ENCODE peak calls at places on chromosomes 2 and 18, in six cellular contexts. One of them, this sample, is unnamed. For H3K4me1, the result is how much of the 10 kb centered on the place peaks cover.

GRCh38 chr2:3223080-3223923 is 154.3 kb downstream of the EIPR1 start:
- DNase-seq in mesendoderm: no peak
- DNase-seq in neuronal stem cell: no peak
- DNase-seq in trophoblast cell: no peak
- DNase-seq in mesenchymal stem cell: no peak
- DNase-seq in IMR-90: peak
- DNase-seq in this sample: no peak

GRCh38 chr18:25364732-25365131 is 12.8 kb upstream of the ZNF521 start:
- DNase-seq in neuronal stem cell: no peak
- DNase-seq in IMR-90: no peak
- DNase-seq in trophoblast cell: no peak
- DNase-seq in mesendoderm: no peak
- DNase-seq in mesenchymal stem cell: no peak
- DNase-seq in this sample: no peak

GRCh38 chr2:226080323-226080722 is 680.8 kb downstream of the NYAP2 start:
- DNase-seq in mesenchymal stem cell: peak
- DNase-seq in trophoblast cell: no peak
- DNase-seq in neuronal stem cell: no peak
- DNase-seq in IMR-90: peak
- DNase-seq in mesendoderm: no peak
- DNase-seq in this sample: no peak

GRCh38 chr18:76426738-76427305 is 68.2 kb downstream of the ZNF516 start:
- DNase-seq in IMR-90: no peak
- DNase-seq in mesendoderm: peak
- DNase-seq in neuronal stem cell: peak
- DNase-seq in trophoblast cell: no peak
- DNase-seq in mesenchymal stem cell: peak
- DNase-seq in this sample: peak

GRCh38 chr2:135709992-135710391 is 31.7 kb upstream of the UBXN4 start:
- DNase-seq in neuronal stem cell: peak
- DNase-seq in mesendoderm: peak
- DNase-seq in trophoblast cell: peak
- DNase-seq in mesenchymal stem cell: peak
- DNase-seq in IMR-90: peak
- DNase-seq in this sample: no peak

GRCh38 chr2:218368621-218369153 is 12.0 kb downstream of the CATIP start:
- DNase-seq in mesenchymal stem cell: peak
- DNase-seq in neuronal stem cell: no peak
- DNase-seq in trophoblast cell: peak
- DNase-seq in mesendoderm: peak
- DNase-seq in IMR-90: no peak
- DNase-seq in this sample: peak

GRCh38 chr18:50163505-50163904 is 31.4 kb downstream of the MYO5B start:
- DNase-seq in IMR-90: no peak
- DNase-seq in trophoblast cell: no peak
- DNase-seq in mesenchymal stem cell: no peak
- DNase-seq in mesendoderm: no peak
- DNase-seq in neuronal stem cell: no peak
- DNase-seq in this sample: no peak

GRCh38 chr2:204129591-204130270 is 193.2 kb downstream of the ICOS start:
- DNase-seq in neuronal stem cell: no peak
- DNase-seq in mesenchymal stem cell: no peak
- DNase-seq in IMR-90: no peak
- DNase-seq in trophoblast cell: no peak
- DNase-seq in mesendoderm: no peak
- DNase-seq in this sample: no peak

GRCh38 chr18:51196811-51197660 is 445 bp downstream of the MEX3C start:
- DNase-seq in IMR-90: peak
- DNase-seq in mesenchymal stem cell: peak
- DNase-seq in mesendoderm: peak
- DNase-seq in trophoblast cell: peak
- DNase-seq in neuronal stem cell: peak
- DNase-seq in this sample: peak

GRCh38 chr2:221758076-221758475 is 186.0 kb upstream of the EPHA4 start:
- DNase-seq in IMR-90: no peak
- DNase-seq in mesenchymal stem cell: no peak
- DNase-seq in neuronal stem cell: no peak
- DNase-seq in trophoblast cell: no peak
- DNase-seq in mesendoderm: no peak
- DNase-seq in this sample: no peak

GRCh38 chr2:28471214-28471613 is 24.6 kb upstream of the PLB1 start:
- DNase-seq in IMR-90: no peak
- DNase-seq in neuronal stem cell: no peak
- DNase-seq in mesenchymal stem cell: no peak
- DNase-seq in mesendoderm: peak
- DNase-seq in trophoblast cell: no peak
- DNase-seq in this sample: peak

GRCh38 chr2:222451270-222451674 is 26.9 kb downstream of the SGPP2 start:
- DNase-seq in IMR-90: no peak
- DNase-seq in mesendoderm: no peak
- DNase-seq in trophoblast cell: no peak
- DNase-seq in mesenchymal stem cell: peak
- DNase-seq in neuronal stem cell: no peak
- DNase-seq in this sample: no peak

GRCh38 chr2:74267068-74267467 is 68.7 kb downstream of the MTHFD2 start:
- DNase-seq in mesendoderm: peak
- DNase-seq in IMR-90: no peak
- DNase-seq in neuronal stem cell: no peak
- DNase-seq in mesenchymal stem cell: no peak
- DNase-seq in trophoblast cell: no peak
- DNase-seq in this sample: peak

GRCh38 chr2:49005261-49005660 is 149.1 kb downstream of the FSHR start:
- DNase-seq in mesendoderm: no peak
- DNase-seq in trophoblast cell: no peak
- DNase-seq in mesenchymal stem cell: no peak
- DNase-seq in neuronal stem cell: no peak
- DNase-seq in IMR-90: no peak
- DNase-seq in this sample: no peak

GRCh38 chr2:71503827-71504226 is 50.5 kb downstream of the DYSF start:
- DNase-seq in trophoblast cell: no peak
- DNase-seq in neuronal stem cell: no peak
- DNase-seq in mesendoderm: no peak
- DNase-seq in IMR-90: no peak
- DNase-seq in mesenchymal stem cell: no peak
- DNase-seq in this sample: no peak

GRCh38 chr2:219495531-219496122 is 3.1 kb upstream of the GMPPA start:
- DNase-seq in neuronal stem cell: peak
- DNase-seq in mesenchymal stem cell: peak
- DNase-seq in trophoblast cell: peak
- DNase-seq in mesendoderm: peak
- DNase-seq in IMR-90: peak
- DNase-seq in this sample: peak

GRCh38 chr2:75716406-75716805 is 5.7 kb upstream of the GCFC2 start:
- DNase-seq in trophoblast cell: no peak
- DNase-seq in mesenchymal stem cell: no peak
- DNase-seq in neuronal stem cell: no peak
- DNase-seq in IMR-90: no peak
- DNase-seq in mesendoderm: no peak
- DNase-seq in this sample: no peak

GRCh38 chr2:8551622-8552074 is 130.2 kb upstream of the ID2 start:
- DNase-seq in mesenchymal stem cell: no peak
- DNase-seq in trophoblast cell: no peak
- DNase-seq in mesendoderm: no peak
- DNase-seq in neuronal stem cell: no peak
- DNase-seq in IMR-90: no peak
- DNase-seq in this sample: peak

GRCh38 chr2:42342061-42342794 is 18.8 kb downstream of the COX7A2L start:
- DNase-seq in neuronal stem cell: no peak
- DNase-seq in mesendoderm: peak
- DNase-seq in IMR-90: peak
- DNase-seq in mesenchymal stem cell: peak
- DNase-seq in trophoblast cell: peak
- DNase-seq in this sample: peak

GRCh38 chr2:2561346-2562095 is 230.4 kb upstream of the MYT1L start:
- DNase-seq in mesenchymal stem cell: no peak
- DNase-seq in trophoblast cell: no peak
- DNase-seq in IMR-90: no peak
- DNase-seq in mesendoderm: no peak
- DNase-seq in neuronal stem cell: no peak
- DNase-seq in this sample: no peak

GRCh38 chr18:58975296-58975695 is 110.6 kb downstream of the ZNF532 start:
- DNase-seq in trophoblast cell: no peak
- DNase-seq in IMR-90: no peak
- DNase-seq in neuronal stem cell: no peak
- DNase-seq in mesendoderm: no peak
- DNase-seq in mesenchymal stem cell: no peak
- DNase-seq in this sample: no peak

GRCh38 chr2:1687254-1687653 is 57.1 kb downstream of the PXDN start:
- DNase-seq in trophoblast cell: peak
- DNase-seq in mesendoderm: no peak
- DNase-seq in IMR-90: no peak
- DNase-seq in mesenchymal stem cell: no peak
- DNase-seq in neuronal stem cell: no peak
- DNase-seq in this sample: no peak

GRCh38 chr2:121356058-121356640 is 71.1 kb upstream of the TFCP2L1 start:
- DNase-seq in trophoblast cell: peak
- DNase-seq in mesenchymal stem cell: peak
- DNase-seq in IMR-90: peak
- DNase-seq in neuronal stem cell: peak
- DNase-seq in mesendoderm: peak
- DNase-seq in this sample: peak

GRCh38 chr18:79614211-79615028 is 65.2 kb upstream of the CTDP1 start:
- DNase-seq in mesenchymal stem cell: no peak
- DNase-seq in IMR-90: no peak
- DNase-seq in neuronal stem cell: no peak
- DNase-seq in trophoblast cell: no peak
- DNase-seq in mesendoderm: no peak
- DNase-seq in this sample: no peak

GRCh38 chr2:4049463-4049862 is 346.1 kb downstream of the DCDC2C start:
- DNase-seq in trophoblast cell: no peak
- DNase-seq in IMR-90: no peak
- DNase-seq in neuronal stem cell: no peak
- DNase-seq in mesenchymal stem cell: no peak
- DNase-seq in mesendoderm: no peak
- DNase-seq in this sample: no peak

GRCh38 chr2:95757988-95758387 is 166.2 kb downstream of the TRIM43 start:
- DNase-seq in neuronal stem cell: no peak
- DNase-seq in IMR-90: no peak
- DNase-seq in trophoblast cell: no peak
- DNase-seq in mesenchymal stem cell: no peak
- DNase-seq in mesendoderm: no peak
- DNase-seq in this sample: no peak

GRCh38 chr2:191894681-191895147 is 47.8 kb upstream of the CAVIN2 start:
- DNase-seq in trophoblast cell: no peak
- DNase-seq in IMR-90: peak
- DNase-seq in mesenchymal stem cell: peak
- DNase-seq in mesendoderm: no peak
- DNase-seq in neuronal stem cell: no peak
- DNase-seq in this sample: no peak

DNA sequence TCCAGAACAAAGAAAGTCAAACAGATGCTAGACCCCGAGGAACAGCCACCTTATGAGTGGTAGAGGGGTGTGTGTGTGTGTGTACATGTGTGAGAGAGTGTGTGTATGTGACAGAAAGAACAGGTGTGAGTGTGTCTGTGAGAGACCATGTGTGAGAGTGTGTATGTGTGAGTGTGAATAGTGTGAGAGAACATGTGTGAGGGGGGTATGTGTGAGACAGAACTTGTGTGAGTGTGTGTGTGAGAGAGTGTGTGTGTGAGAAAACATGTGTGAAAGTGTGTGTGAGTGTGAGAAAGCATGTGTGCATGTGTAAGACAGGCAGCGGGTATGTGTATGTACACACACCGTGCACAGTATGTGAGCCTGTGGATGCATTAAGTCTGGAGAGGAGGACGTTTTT is 214.3 kb downstream of the SP3 start:
- DNase-seq in IMR-90: no peak
- DNase-seq in mesendoderm: no peak
- DNase-seq in mesenchymal stem cell: peak
- DNase-seq in trophoblast cell: no peak
- DNase-seq in neuronal stem cell: no peak
- DNase-seq in this sample: no peak
- H3K23ac ChIP-seq in IMR-90: no peak
- H3K23ac ChIP-seq in mesendoderm: no peak
- H3K23ac ChIP-seq in mesenchymal stem cell: no peak
- H3K23ac ChIP-seq in trophoblast cell: no peak
- H3K23ac ChIP-seq in neuronal stem cell: no peak
- H3K23ac ChIP-seq in this sample: peak

DNA sequence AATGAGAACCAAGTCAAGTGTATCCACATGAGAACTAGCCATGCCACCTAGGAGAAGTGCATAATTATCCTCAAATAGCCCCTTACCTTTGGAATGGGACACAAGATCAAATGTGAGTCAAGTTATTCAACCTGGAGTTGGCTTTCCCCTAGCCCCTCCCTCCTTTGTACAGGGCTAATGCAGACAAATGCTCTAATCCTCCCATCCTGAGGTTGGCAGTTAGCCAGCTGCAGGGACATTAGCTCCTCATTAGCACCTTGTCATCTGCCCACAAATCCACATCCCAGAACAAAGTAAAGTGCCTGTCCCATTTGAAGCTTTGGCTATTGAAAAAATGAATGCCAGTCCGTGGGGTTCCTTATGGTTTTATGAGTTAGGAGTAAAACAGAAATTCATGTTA is 294.1 kb upstream of the FANCL start:
- DNase-seq in mesenchymal stem cell: no peak
- DNase-seq in mesendoderm: peak
- DNase-seq in neuronal stem cell: peak
- DNase-seq in trophoblast cell: no peak
- DNase-seq in IMR-90: no peak
- DNase-seq in this sample: peak
- H3K4me1 ChIP-seq in mesenchymal stem cell: under half
- H3K4me1 ChIP-seq in mesendoderm: under half
- H3K4me1 ChIP-seq in neuronal stem cell: under half
- H3K4me1 ChIP-seq in trophoblast cell: under half
- H3K4me1 ChIP-seq in IMR-90: under half
- H3K4me1 ChIP-seq in this sample: under half

DNA sequence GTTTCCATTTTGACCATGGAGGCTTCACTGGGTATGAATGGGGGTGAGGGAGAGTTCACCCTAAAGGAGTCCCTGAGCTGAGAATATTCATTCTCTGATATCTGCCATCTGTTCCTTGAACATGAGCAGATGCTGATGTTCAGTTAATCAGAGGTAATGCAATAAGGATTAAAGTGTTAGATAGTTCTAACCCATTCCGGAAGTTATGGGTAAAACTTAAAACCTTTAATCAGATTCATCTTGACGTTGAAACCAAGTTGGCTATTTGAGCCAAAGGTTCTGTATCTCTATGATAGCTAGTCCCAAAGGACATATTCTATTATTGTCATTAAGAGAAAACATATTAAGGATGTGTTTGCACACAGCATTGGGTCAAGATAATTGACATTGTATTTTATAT is 268.9 kb downstream of the PLCL1 start:
- DNase-seq in trophoblast cell: no peak
- DNase-seq in mesendoderm: no peak
- DNase-seq in IMR-90: no peak
- DNase-seq in neuronal stem cell: no peak
- DNase-seq in mesenchymal stem cell: no peak
- DNase-seq in this sample: no peak
- H3K23ac ChIP-seq in trophoblast cell: no peak
- H3K23ac ChIP-seq in mesendoderm: no peak
- H3K23ac ChIP-seq in IMR-90: no peak
- H3K23ac ChIP-seq in neuronal stem cell: no peak
- H3K23ac ChIP-seq in mesenchymal stem cell: no peak
- H3K23ac ChIP-seq in this sample: no peak

DNA sequence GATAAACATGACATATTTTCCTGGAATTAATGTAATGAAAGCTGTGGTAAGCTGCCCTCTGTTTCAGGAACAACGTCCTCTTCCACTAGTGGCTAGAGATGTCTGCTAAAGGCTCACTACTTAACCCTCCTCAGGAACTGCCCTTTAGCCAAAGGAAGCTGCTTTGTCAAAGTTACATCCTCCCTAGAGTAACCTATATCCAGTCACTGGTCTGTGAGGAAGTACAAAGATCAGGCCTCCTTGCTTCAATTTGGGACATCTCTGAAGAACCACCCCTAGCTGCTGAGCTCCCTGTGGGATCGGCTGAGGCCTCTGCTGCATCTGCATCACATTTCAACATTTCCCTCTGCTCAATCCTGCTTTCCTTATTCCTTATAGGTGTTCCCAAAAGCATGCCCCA is 107.8 kb downstream of the PRELID3A start:
- DNase-seq in neuronal stem cell: no peak
- DNase-seq in mesenchymal stem cell: no peak
- DNase-seq in mesendoderm: no peak
- DNase-seq in IMR-90: no peak
- DNase-seq in trophoblast cell: no peak
- DNase-seq in this sample: no peak
- H3K4me1 ChIP-seq in neuronal stem cell: under half
- H3K4me1 ChIP-seq in mesenchymal stem cell: under half
- H3K4me1 ChIP-seq in mesendoderm: under half
- H3K4me1 ChIP-seq in IMR-90: under half
- H3K4me1 ChIP-seq in trophoblast cell: under half
- H3K4me1 ChIP-seq in this sample: under half

This sample was measured in H9.